ENCODE peak calls at places on chromosomes 1 and 21, in four cellular contexts. R is K562, W is GM12878, C is HepG2. I is an unnamed sample.

GRCh38 chr1:86468501-86468977 is at the start of gene CLCA1:
- DNase-seq in R (peak), W (no peak), C (no peak), I (no peak)

GRCh38 chr1:113686891-113687624 is 72.2 kb downstream of the PHTF1 start:
- DNase-seq in R (no peak), W (no peak), C (no peak), I (no peak)

GRCh38 chr1:24475700-24476099 is 26.9 kb upstream of the RCAN3 start:
- DNase-seq in R (no peak), W (no peak), C (no peak), I (no peak)

GRCh38 chr1:211833174-211833820 is 2.7 kb upstream of the LPGAT1 start:
- DNase-seq in R (no peak), W (no peak), C (no peak), I (no peak)

GRCh38 chr1:85584264-85584781 is 3.8 kb downstream of the CCN1 start:
- DNase-seq in R (no peak), W (no peak), C (peak), I (no peak)

GRCh38 chr1:5990913-5991783 is 1.1 kb downstream of the NPHP4 start:
- DNase-seq in R (peak), W (no peak), C (no peak), I (peak)

GRCh38 chr21:41945982-41946381 is 7.8 kb downstream of the C2CD2 start:
- DNase-seq in R (no peak), W (no peak), C (no peak), I (no peak)

GRCh38 chr1:62175568-62176179 is 19.0 kb upstream of the L1TD1 start:
- DNase-seq in R (peak), W (no peak), C (peak), I (peak)

GRCh38 chr1:32965251-32965643 is 638 bp upstream of the RNF19B start:
- DNase-seq in R (no peak), W (no peak), C (no peak), I (no peak)

GRCh38 chr1:159823401-159823800 is 3.3 kb upstream of the SLAMF8 start:
- DNase-seq in R (no peak), W (no peak), C (no peak), I (no peak)

GRCh38 chr1:184502154-184502553 is 115.3 kb downstream of the C1orf21 start:
- DNase-seq in R (no peak), W (no peak), C (no peak), I (no peak)

GRCh38 chr1:234515411-234515810 is 36.4 kb upstream of the TARBP1 start:
- DNase-seq in R (no peak), W (no peak), C (no peak), I (no peak)

GRCh38 chr1:2255420-2256369 is 27.6 kb downstream of the SKI start:
- DNase-seq in R (peak), W (peak), C (peak), I (no peak)

GRCh38 chr1:19384113-19384512 is 72.0 kb downstream of the SLC66A1 start:
- DNase-seq in R (peak), W (no peak), C (no peak), I (peak)

GRCh38 chr21:45001134-45002095 is 61.6 kb downstream of the SLX9 start:
- DNase-seq in R (no peak), W (no peak), C (no peak), I (no peak)

GRCh38 chr1:3031401-3032221 is 10.3 kb downstream of the ACTRT2 start:
- DNase-seq in R (no peak), W (no peak), C (no peak), I (no peak)

DNA sequence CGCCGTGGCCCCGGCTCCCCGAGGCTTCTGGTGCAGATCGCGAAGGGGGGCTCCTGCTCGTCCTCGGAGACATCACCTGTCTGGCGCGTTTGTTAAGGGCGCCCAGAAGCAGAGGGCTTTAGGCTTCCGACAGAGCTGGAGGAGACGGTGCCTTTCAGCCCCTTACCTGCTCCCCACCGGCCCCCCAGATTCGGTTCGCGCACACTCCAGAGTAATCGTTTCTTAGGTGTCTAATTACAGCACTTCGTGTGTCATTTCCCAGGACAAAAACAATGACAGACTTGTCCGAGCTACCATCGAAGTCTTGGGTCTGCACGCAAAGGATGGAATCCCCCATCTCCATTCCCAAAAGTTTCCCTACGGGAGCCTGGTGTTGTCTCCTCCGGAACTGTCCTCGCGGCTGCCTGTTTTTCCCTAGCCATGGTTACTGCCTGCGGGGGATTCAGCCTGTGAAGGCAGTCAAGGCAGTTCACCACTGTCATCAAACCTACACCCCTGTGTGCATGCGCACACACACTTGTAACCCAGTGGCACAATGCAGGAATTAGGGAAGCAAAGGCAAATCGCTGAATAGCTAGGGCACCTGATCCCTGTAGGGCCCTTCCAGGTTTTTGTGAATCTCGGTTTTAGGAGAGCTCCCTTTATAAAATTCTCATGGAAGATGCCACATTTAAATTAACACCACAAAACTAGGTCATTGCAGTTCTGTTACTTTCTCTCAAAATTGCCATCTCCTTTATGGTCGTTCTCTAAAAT is 738 bp upstream of the CDC42BPA start:
- DNase-seq in R (peak), W (no peak), C (peak), I (peak)
- TF ChIP-seq FOXM1 in R (no peak), W (no peak), C (no peak), I (no peak)

DNA sequence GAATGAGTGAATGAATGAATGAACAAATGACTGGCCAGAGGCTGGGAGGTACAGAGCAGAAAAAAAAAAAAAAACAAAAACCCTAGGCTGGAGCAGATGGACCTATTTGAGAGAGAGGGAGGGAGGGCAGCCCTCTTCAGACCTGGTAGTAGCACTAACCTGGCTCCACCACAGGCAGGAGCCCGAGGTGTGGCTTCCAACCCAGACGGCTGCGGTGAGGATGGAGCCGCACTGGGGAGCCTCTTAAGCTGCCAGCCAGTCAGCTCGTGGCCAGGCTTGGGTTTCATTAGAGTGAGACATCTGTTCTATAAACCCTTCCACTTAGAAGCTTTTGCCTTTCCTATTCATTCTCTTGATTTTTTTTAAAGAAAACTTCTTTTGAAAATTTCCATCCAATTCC is 16.8 kb downstream of the LGR6 start:
- DNase-seq in R (no peak), W (no peak), C (no peak), I (peak)
- TF ChIP-seq BHLHE40 in R (no peak), W (no peak), C (no peak), I (no peak)

GRCh38 chr1:42175314-42176054 is 10.9 kb upstream of the GUCA2A start:
- DNase-seq in R (no peak), W (no peak), C (no peak), I (no peak)

GRCh38 chr1:42173961-42174715 is 9.6 kb upstream of the GUCA2A start:
- DNase-seq in R (no peak), W (no peak), C (no peak), I (no peak)

GRCh38 chr1:42172394-42173133 is 8.0 kb upstream of the GUCA2A start:
- DNase-seq in R (no peak), W (no peak), C (peak), I (no peak)

GRCh38 chr1:42171679-42172266 is 7.2 kb upstream of the GUCA2A start:
- DNase-seq in R (no peak), W (no peak), C (no peak), I (no peak)

GRCh38 chr1:42173155-42173933 is 8.8 kb upstream of the GUCA2A start:
- DNase-seq in R (peak), W (no peak), C (peak), I (peak)
- TF ChIP-seq FOXM1 in R (no peak), W (no peak), C (no peak), I (no peak)

DNA sequence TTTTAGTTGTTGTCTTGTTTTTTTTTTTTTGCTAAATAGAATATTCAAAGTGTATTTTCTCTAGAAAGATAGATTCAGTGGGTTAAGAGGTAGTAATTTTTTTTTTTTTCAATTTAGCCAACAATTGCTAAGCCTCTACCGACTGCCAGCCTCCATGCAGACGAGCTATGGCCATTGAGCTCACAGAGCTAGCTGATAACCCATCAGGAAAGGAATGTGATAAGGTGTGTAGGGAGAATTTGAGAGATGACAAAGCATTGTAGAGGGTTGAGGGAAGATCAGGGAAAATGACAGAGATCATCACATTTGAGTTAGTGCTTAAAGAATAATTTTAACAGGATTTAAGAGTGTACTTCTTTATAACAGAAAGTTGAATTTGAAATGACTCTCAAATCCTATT is 30.6 kb downstream of the DNM3 start:
- DNase-seq in R (no peak), W (no peak), C (no peak), I (no peak)
- TF ChIP-seq BHLHE40 in R (no peak), W (no peak), C (no peak), I (no peak)

DNA sequence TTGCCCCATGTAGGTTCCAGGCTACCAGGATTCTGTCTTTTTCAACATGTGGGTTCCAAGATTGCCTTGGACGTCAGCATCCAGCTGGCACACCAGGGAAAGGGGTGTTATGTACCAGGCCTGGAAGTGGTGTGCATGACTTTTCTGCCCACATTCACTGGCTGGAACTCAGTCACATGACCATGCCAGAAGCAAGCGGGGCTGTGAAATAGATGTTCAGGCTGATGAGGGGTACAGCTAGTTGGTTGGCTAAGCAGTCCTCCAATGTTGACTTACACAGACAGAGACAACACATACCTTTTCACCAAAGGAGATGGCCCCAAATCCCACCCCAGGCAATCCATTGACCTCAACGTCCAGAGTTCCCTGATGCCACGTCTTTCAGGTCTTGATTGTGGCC is 14.3 kb upstream of the PLEKHM2 start:
- DNase-seq in R (no peak), W (no peak), C (no peak), I (no peak)
- TF ChIP-seq FOXM1 in R (no peak), W (no peak), C (no peak), I (no peak)

DNA sequence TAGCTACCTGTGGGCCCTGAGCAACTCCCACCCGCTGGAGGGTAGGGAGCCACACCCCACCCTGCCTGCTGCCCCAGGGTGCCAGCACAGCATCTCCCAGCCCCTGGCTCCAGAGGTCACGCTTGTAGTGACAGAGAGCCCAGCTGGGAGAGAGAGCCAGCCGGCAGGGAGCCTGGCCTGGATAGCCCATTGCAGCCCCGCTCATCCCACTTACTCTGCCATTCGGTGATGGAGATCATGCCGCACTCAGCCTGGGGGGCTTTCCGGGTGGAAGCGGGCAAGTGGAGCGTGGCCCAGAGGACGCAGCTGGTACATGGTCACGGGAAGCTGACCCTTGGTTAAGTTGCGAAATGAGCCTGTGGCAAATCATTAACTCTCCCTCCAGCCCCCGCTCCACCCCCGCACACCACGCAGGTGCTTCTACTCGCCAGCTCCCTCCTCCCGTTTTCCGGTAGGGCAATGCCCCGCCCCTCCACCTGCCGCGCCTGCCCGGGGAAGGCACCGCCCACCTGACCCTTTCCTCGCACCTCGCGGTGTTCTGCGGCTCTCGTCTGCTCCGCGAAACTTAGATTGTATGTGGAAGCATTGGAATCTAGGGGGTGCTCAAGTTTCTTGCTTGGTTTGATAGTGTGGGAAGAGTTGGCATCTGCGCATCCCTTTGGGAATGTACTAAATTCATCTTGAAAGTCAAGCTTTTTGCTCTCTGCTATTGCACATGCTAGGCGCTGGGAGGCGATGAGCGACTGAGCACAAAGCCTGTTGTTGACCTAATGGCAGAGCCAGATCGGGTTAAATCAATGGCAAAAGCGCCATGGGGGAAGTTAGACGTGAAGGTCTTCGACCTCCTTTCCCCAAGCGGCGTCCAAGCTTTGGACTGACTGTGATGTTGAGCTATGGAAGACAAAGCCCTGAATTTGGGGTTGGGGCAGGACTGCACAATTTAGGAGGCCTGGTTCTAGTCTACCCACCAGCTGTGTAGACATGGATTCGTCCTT is at the start of gene GOLT1A:
- DNase-seq in R (peak), W (peak), C (peak), I (no peak)
- TF ChIP-seq BHLHE40 in R (no peak), W (peak), C (peak), I (no peak)

GRCh38 chr1:51093566-51093965 is 8.5 kb upstream of the C1orf185 start:
- DNase-seq in R (no peak), W (no peak), C (no peak), I (no peak)

GRCh38 chr1:51086496-51087271 is 15.3 kb upstream of the C1orf185 start:
- DNase-seq in R (no peak), W (no peak), C (no peak), I (no peak)

DNA sequence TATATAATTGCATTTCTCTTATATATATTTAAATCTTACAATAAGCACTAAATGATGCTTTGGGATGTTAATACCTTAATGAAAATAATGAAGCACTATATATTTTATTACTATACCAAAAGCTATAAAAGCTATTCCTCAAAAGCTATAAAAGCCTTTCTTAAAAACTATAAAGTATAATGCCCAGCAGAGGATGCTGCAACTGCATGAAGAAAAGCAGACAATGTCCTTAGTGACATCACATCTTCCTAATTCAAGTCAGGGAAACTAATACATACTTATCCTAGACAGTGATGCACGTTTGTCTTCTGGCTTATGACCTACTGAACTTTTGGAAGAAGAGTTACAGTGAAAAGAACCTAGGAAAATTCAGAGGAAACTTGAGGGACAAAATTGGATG is 13.6 kb upstream of the C1orf185 start:
- DNase-seq in R (no peak), W (no peak), C (no peak), I (no peak)
- TF ChIP-seq FOXM1 in R (no peak), W (no peak), C (no peak), I (no peak)

DNA sequence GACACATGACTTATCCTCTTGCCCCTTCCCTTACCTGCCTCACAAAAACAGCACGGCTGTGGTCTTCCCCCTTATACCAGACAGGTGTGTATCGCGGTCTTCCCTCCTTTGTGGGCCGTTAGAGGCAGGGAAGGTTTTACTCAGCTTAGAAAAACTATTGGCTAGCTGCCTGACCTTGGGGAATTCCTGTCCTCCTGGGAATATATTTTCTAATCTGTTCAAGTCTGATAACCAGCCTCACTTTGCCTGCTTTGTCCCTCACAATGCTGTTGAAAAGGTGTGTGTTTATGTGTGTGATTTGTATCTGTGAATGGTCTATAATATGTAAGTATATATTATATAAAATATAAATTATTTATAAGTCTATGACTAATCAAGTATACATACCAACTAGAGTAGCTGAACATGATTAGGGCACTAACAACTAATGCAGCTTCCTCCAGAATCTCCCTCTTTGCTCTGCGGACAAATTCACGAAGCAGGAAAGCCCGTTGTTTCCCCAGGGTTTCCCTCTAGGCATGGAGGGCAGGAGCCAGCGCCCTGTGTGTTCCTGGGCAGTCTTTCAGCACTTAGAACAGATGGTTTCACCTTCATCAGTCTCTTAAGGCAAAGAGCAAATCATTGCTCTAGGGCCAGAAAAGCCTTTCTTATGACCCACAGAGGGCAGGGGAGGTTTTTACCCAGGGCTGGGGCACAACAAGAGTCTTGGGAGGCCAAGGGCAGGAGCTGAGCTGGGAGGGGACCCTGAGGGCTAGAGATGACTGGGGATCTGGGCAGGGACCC is 25.6 kb downstream of the SLC26A9 start:
- DNase-seq in R (no peak), W (no peak), C (no peak), I (no peak)
- TF ChIP-seq BHLHE40 in R (no peak), W (no peak), C (no peak), I (no peak)